ENCODE peak calls at places on chromosomes 13 and 19, in nine cellular contexts. One of them, this sample, is unnamed.

GRCh38 chr19:38543807-38544568 is 73.8 kb downstream of the MAP4K1 start:
- DNase-seq in fibroblast of mammary gland: peak
- DNase-seq in T1000: peak
- DNase-seq in MG63: peak
- DNase-seq in type B pancreatic cell: no peak
- DNase-seq in stimulated activated CD4-positive, alpha-beta T cell treated with anti-CD3 and anti-CD28 coated beads, Interleukin-4, amount 100 ng/mL, for 24 hours: peak
- DNase-seq in fibroblast of gingiva: peak
- DNase-seq in esophagus squamous epithelium: no peak
- DNase-seq in aorta: peak
- DNase-seq in this sample: peak

GRCh38 chr13:110023729-110024645 is 237.6 kb upstream of the IRS2 start:
- DNase-seq in fibroblast of mammary gland: peak
- DNase-seq in T1000: no peak
- DNase-seq in MG63: no peak
- DNase-seq in type B pancreatic cell: no peak
- DNase-seq in stimulated activated CD4-positive, alpha-beta T cell treated with anti-CD3 and anti-CD28 coated beads, Interleukin-4, amount 100 ng/mL, for 24 hours: no peak
- DNase-seq in fibroblast of gingiva: peak
- DNase-seq in esophagus squamous epithelium: no peak
- DNase-seq in aorta: peak
- DNase-seq in this sample: no peak

GRCh38 chr13:28761586-28761985 is 42.8 kb upstream of the SLC46A3 start:
- DNase-seq in fibroblast of mammary gland: peak
- DNase-seq in T1000: no peak
- DNase-seq in MG63: no peak
- DNase-seq in type B pancreatic cell: no peak
- DNase-seq in stimulated activated CD4-positive, alpha-beta T cell treated with anti-CD3 and anti-CD28 coated beads, Interleukin-4, amount 100 ng/mL, for 24 hours: no peak
- DNase-seq in fibroblast of gingiva: no peak
- DNase-seq in esophagus squamous epithelium: no peak
- DNase-seq in aorta: no peak
- DNase-seq in this sample: no peak

GRCh38 chr19:51394045-51394836 is 3.9 kb upstream of the C19orf84 start:
- DNase-seq in fibroblast of mammary gland: peak
- DNase-seq in T1000: peak
- DNase-seq in MG63: peak
- DNase-seq in type B pancreatic cell: peak
- DNase-seq in stimulated activated CD4-positive, alpha-beta T cell treated with anti-CD3 and anti-CD28 coated beads, Interleukin-4, amount 100 ng/mL, for 24 hours: peak
- DNase-seq in fibroblast of gingiva: peak
- DNase-seq in esophagus squamous epithelium: peak
- DNase-seq in aorta: peak
- DNase-seq in this sample: peak

GRCh38 chr19:10389863-10390262 is 9.5 kb upstream of the TYK2 start:
- DNase-seq in fibroblast of mammary gland: no peak
- DNase-seq in T1000: no peak
- DNase-seq in MG63: no peak
- DNase-seq in type B pancreatic cell: no peak
- DNase-seq in stimulated activated CD4-positive, alpha-beta T cell treated with anti-CD3 and anti-CD28 coated beads, Interleukin-4, amount 100 ng/mL, for 24 hours: peak
- DNase-seq in fibroblast of gingiva: no peak
- DNase-seq in esophagus squamous epithelium: no peak
- DNase-seq in aorta: no peak
- DNase-seq in this sample: no peak

GRCh38 chr19:57334191-57334590 is 13.9 kb downstream of the ZNF543 start:
- DNase-seq in fibroblast of mammary gland: no peak
- DNase-seq in T1000: no peak
- DNase-seq in MG63: no peak
- DNase-seq in type B pancreatic cell: no peak
- DNase-seq in stimulated activated CD4-positive, alpha-beta T cell treated with anti-CD3 and anti-CD28 coated beads, Interleukin-4, amount 100 ng/mL, for 24 hours: no peak
- DNase-seq in fibroblast of gingiva: no peak
- DNase-seq in esophagus squamous epithelium: no peak
- DNase-seq in aorta: no peak
- DNase-seq in this sample: peak

GRCh38 chr19:32406161-32407003 is 812 bp downstream of the DPY19L3 start:
- DNase-seq in fibroblast of mammary gland: no peak
- DNase-seq in T1000: no peak
- DNase-seq in MG63: no peak
- DNase-seq in type B pancreatic cell: no peak
- DNase-seq in stimulated activated CD4-positive, alpha-beta T cell treated with anti-CD3 and anti-CD28 coated beads, Interleukin-4, amount 100 ng/mL, for 24 hours: no peak
- DNase-seq in fibroblast of gingiva: no peak
- DNase-seq in esophagus squamous epithelium: no peak
- DNase-seq in aorta: no peak
- DNase-seq in this sample: no peak

GRCh38 chr13:113291997-113292862 is 4.8 kb upstream of the LAMP1 start:
- DNase-seq in fibroblast of mammary gland: peak
- DNase-seq in T1000: no peak
- DNase-seq in MG63: peak
- DNase-seq in type B pancreatic cell: no peak
- DNase-seq in stimulated activated CD4-positive, alpha-beta T cell treated with anti-CD3 and anti-CD28 coated beads, Interleukin-4, amount 100 ng/mL, for 24 hours: peak
- DNase-seq in fibroblast of gingiva: peak
- DNase-seq in esophagus squamous epithelium: no peak
- DNase-seq in aorta: peak
- DNase-seq in this sample: no peak

GRCh38 chr19:35447870-35448492 is at the start of gene FFAR2:
- DNase-seq in fibroblast of mammary gland: no peak
- DNase-seq in T1000: no peak
- DNase-seq in MG63: no peak
- DNase-seq in type B pancreatic cell: no peak
- DNase-seq in stimulated activated CD4-positive, alpha-beta T cell treated with anti-CD3 and anti-CD28 coated beads, Interleukin-4, amount 100 ng/mL, for 24 hours: no peak
- DNase-seq in fibroblast of gingiva: no peak
- DNase-seq in esophagus squamous epithelium: no peak
- DNase-seq in aorta: no peak
- DNase-seq in this sample: no peak